ENCODE peak calls at places on chromosomes 5 and 9, in five cellular contexts. R is A549, T is HepG2, G is GM12878, B is K562. V is an unnamed sample. For H3K4me1, the result is how much of the 10 kb centered on the place peaks cover.

GRCh38 chr9:15299374-15299939 is 7.6 kb downstream of the TTC39B start:
- DNase-seq in G (peak), T (no peak), B (no peak), R (no peak), V (no peak)

GRCh38 chr5:108521841-108522506 is 140.1 kb upstream of the FBXL17 start:
- DNase-seq in G (peak), R (peak), T (peak), B (peak), V (peak)

GRCh38 chr5:99936911-99937310 is 598.3 kb upstream of the FAM174A start:
- DNase-seq in R (no peak), B (no peak), T (no peak), G (no peak), V (no peak)

GRCh38 chr5:144436007-144436406 is 265.3 kb downstream of the KCTD16 start:
- DNase-seq in G (no peak), R (no peak), B (no peak), T (no peak), V (no peak)

GRCh38 chr9:82621446-82621845 is 441.5 kb downstream of the RASEF start:
- DNase-seq in G (no peak), R (no peak), B (no peak), T (no peak), V (no peak)

GRCh38 chr5:171330011-171330410 is 21.0 kb downstream of the TLX3 start:
- DNase-seq in B (no peak), G (no peak), R (no peak), T (no peak), V (no peak)

GRCh38 chr5:150642567-150642927 is 2.1 kb downstream of the SYNPO start:
- DNase-seq in R (peak), T (peak), B (no peak), G (no peak), V (no peak)

GRCh38 chr9:34717996-34718614 is 8.2 kb upstream of the CCL21 start:
- DNase-seq in R (no peak), G (no peak), B (no peak), T (no peak), V (no peak)

GRCh38 chr9:13354733-13355132 is 75.2 kb upstream of the MPDZ start:
- DNase-seq in G (no peak), T (no peak), R (no peak), B (no peak), V (no peak)

GRCh38 chr9:99057665-99058625 is 47.0 kb upstream of the TGFBR1 start:
- DNase-seq in B (peak), G (peak), R (no peak), T (no peak), V (no peak)

DNA sequence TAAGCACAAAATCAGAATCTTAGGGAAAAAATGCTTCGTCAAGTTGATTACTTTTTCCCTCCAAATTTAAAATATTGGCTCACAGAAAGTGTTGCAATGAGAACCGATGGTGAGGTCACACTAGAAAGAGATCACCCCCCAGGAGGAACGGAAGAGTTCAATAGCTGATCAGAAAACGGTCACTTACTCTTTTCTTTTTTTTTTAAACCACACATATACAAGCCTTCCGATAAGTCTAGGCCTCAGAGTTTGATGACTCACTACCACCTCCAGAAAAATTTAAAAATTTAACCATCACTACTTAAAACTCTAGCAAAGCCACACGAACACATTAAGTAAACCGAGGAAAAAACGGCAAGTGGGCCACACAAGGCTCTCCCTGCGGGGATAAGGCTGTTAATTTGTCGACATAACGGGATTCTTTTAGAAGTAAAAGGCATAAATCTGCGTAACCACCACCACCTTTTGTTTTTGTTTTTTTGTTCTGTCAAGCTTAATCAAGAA is 1.2 kb downstream of the SURF4 start:
- DNase-seq in T (no peak), B (no peak), G (no peak), R (no peak), V (no peak)
- H3K4me1 ChIP-seq in T (half or more), B (under half), G (under half), R (under half), V (under half)

DNA sequence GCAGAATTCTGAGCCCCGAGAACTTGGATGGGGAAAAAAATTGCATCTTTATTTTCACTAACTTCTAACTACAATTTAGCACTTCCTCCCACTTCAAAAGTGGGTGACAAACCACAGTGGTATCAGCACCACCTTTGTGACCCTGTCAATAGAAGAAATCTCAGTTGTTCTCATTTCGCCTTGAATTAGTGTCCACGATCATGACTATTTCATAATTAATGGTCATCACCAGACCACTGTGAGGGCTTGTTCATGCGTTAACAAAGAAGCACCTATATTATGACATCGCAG is 100.0 kb upstream of the SPATA31C2 start:
- DNase-seq in R (no peak), B (no peak), T (no peak), G (no peak), V (no peak)
- TF ChIP-seq JUNB in R (no peak), B (no peak), T (no peak), G (no peak), V (no peak)

DNA sequence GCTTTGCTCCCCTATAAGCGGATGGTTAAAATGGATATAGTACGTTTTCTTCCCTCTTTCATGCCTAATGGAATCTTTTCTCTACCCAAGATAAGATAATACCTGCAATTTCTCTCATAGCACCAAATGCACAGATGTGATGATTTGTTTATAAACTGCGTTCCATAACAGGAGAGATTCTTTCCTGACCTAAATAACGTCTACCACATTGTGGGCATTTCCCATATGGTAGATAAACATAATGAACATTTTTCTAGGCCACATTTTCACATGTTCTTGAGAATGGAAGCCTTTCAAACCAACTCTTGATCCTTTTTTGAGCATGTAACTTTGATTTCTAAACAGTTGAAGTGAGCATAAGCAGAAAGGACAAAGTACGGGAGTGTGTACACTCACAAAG is 448.5 kb downstream of the CSNK1G3 start:
- DNase-seq in R (no peak), B (no peak), G (no peak), T (no peak), V (no peak)
- H3K27ac ChIP-seq in R (no peak), B (no peak), G (no peak), T (no peak), V (no peak)

GRCh38 chr9:125646222-125647100 is 60.5 kb downstream of the MAPKAP1 start:
- DNase-seq in B (no peak), G (no peak), T (no peak), R (no peak), V (no peak)
- H3K4me1 ChIP-seq in B (under half), G (half or more), T (under half), R (under half), V (half or more)

DNA sequence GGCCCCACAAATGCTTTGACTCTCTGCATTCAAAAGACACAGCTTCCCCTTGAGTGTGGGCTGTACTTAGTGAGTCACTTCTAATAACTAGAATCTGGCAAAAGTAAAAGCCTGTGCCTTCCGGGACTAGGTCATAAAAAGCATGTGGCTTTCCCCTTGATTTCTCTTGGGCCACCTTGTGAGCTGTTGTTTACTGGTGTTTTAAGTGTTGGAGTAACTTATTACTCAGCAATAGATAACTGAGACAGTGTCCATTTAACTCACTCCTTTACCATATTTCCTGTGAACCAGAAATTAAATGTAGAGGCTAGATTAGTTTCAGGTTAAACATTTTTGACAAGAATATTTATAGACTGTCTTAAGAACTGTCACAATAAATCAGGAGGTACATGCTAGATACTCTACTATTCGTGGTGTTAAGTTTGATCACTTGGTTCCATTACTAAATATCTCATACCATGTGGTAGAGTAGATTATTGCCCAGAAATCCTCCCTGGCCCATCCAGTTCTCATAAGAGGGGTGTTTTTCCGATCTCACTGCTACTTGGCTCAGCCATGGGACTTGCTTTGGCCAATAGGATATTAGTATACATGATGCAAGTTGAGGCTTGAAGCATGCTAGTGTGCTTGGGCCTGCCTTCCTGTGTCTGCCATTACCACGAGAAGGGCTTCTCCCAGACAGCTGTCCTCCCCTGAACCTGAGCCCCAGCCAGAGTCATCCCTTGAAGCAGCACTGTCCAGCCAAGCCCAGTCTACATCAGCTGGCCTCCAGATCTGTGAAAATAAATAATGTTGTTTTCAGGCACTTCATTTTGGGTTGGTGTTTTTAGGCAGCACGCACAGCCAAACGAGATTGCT is 10.4 kb upstream of the CMBL start:
- DNase-seq in G (peak), T (no peak), B (peak), R (no peak), V (no peak)
- TF ChIP-seq JUNB in G (no peak), T (no peak), B (no peak), R (no peak), V (no peak)

DNA sequence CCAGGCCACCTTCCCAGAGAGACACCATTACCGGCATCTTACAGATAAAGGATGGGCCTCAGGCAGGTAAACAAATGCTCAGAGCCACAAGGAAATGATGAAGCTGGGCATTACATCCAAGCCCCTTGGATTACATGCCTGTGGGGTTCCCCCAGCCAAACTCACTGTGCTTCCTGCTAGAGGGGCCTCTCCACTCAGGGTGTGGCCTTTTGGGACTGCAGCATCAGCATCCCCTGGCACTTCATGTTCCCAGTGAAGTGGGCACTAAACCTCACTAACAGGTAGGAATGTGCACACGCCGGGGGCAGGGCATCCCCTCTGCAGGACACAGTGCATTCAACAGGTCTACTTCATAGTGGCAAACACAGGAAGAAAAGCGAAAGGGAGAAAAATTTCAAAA is 125.9 kb downstream of the ROR2 start:
- DNase-seq in B (no peak), G (no peak), R (no peak), T (no peak), V (no peak)
- H3K27ac ChIP-seq in B (no peak), G (no peak), R (no peak), T (no peak), V (no peak)

GRCh38 chr9:111945216-111945615 is 48.6 kb downstream of the UGCG start:
- DNase-seq in T (no peak), R (no peak), G (peak), B (no peak), V (no peak)

GRCh38 chr9:111949919-111950318 is 53.3 kb downstream of the UGCG start:
- DNase-seq in B (no peak), R (no peak), G (no peak), T (no peak), V (no peak)

GRCh38 chr9:111953444-111953843 is 56.8 kb downstream of the UGCG start:
- DNase-seq in B (no peak), R (no peak), G (no peak), T (no peak), V (no peak)

GRCh38 chr9:111952559-111952958 is 55.9 kb downstream of the UGCG start:
- DNase-seq in R (no peak), T (no peak), B (no peak), G (no peak), V (no peak)

GRCh38 chr9:111948958-111949357 is 52.3 kb downstream of the UGCG start:
- DNase-seq in R (no peak), B (no peak), G (no peak), T (no peak), V (no peak)
- H3K4me1 ChIP-seq in R (under half), B (under half), G (under half), T (under half), V (under half)

DNA sequence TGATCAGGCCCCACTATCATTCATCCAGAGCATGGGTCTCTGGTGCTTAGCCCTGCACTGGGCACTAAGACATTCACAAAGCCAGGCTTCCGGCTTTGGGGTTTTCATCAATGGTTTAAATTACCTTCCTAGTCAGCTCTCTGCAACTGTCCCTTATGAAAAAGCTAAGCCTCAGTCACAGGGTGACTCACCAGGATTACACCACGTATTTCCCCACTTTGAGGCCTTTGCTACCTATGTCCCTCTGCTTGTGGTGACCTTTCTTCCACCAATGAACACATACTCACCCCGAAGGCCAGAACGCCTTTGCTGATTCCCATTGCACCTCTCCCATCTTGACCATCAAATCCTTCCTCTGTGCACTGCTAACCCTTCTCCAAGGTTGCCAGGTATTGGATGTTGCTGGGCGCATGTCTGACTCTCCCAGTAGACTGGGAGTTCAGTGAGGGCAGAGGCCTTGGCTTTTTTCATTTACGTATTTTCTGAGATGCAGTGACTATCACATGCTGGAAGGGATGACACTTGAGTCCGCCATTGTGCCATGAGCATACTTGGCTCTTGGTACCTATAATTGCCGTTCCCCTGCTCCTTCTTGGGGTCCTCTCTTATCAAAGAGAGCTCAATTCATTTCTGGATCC is 58.7 kb upstream of the TNFSF8 start:
- DNase-seq in B (no peak), R (no peak), G (peak), T (no peak), V (no peak)
- TF ChIP-seq JUNB in B (no peak), R (no peak), G (peak), T (no peak), V (no peak)